ENCODE peak calls at places on chromosomes 12 and 14, in six cellular contexts. G, T, S, U, F and M are unnamed samples.

GRCh38 chr12:1929985-1930815 is 11.7 kb upstream of the CACNA2D4 start:
- DNase-seq in G (no peak), F (no peak), S (no peak), T (no peak), U (peak), M (no peak)

GRCh38 chr12:52398176-52398575 is 8.0 kb downstream of the KRT82 start:
- DNase-seq in G (no peak), T (no peak), S (no peak), F (no peak), U (no peak), M (no peak)

GRCh38 chr12:3034067-3034750 is 43.0 kb upstream of the TSPAN9 start:
- DNase-seq in G (no peak), S (peak), U (peak), T (no peak), F (peak), M (peak)

GRCh38 chr12:89893972-89894706 is 185.5 kb upstream of the ATP2B1 start:
- DNase-seq in G (no peak), S (peak), T (no peak), U (no peak), F (no peak), M (no peak)

GRCh38 chr14:55381040-55381439 is 30.6 kb downstream of the ATG14 start:
- DNase-seq in S (no peak), G (no peak), U (no peak), F (no peak), T (no peak), M (no peak)

GRCh38 chr12:68158427-68158826 is 1.1 kb downstream of the IFNG start:
- DNase-seq in S (no peak), G (no peak), T (no peak), F (peak), U (no peak), M (peak)

GRCh38 chr12:68402422-68402821 is 70.3 kb upstream of the MDM1 start:
- DNase-seq in U (no peak), S (no peak), G (no peak), F (no peak), T (no peak), M (no peak)

GRCh38 chr12:52769354-52769753 is 7.8 kb downstream of the KRT76 start:
- DNase-seq in U (no peak), S (no peak), F (no peak), G (no peak), T (no peak), M (no peak)

GRCh38 chr12:71565568-71565967 is 98.1 kb downstream of the ZFC3H1 start:
- DNase-seq in S (no peak), U (no peak), T (no peak), G (no peak), F (no peak), M (no peak)

GRCh38 chr12:71566655-71567054 is 97.0 kb downstream of the ZFC3H1 start:
- DNase-seq in U (no peak), F (no peak), T (no peak), G (no peak), S (no peak), M (no peak)

GRCh38 chr12:71562681-71563595 is 100.7 kb downstream of the ZFC3H1 start:
- DNase-seq in T (no peak), S (no peak), G (no peak), F (no peak), U (no peak), M (no peak)

DNA sequence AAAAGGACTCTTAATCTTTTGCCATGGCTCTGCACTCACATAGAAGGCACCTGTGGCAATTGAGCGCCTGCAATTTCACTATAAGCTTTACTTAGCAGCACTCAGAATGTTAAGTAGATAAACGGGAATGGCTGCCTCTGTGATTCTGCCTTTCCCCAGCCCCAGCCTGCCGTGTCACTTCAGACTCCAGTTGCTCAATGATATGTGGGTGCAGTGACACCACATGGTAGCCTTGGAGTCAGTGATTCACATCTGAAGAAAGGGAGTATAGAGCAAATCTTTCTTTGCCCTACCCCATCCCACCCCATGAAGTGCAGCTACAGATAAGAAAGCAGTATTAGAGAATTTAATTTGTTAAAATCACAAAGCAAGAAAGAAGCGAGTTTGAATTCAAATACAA is 96.1 kb downstream of the ZFC3H1 start:
- DNase-seq in F (no peak), U (no peak), G (no peak), S (no peak), T (no peak), M (no peak)
- TF ChIP-seq CTCF in F (no peak), U (no peak), G (no peak), S (no peak), T (no peak), M (no peak)

GRCh38 chr12:109720152-109720855 is 6.7 kb downstream of the FAM222A start:
- DNase-seq in F (no peak), G (no peak), T (no peak), U (no peak), S (no peak), M (no peak)

GRCh38 chr12:109717390-109718357 is 4.0 kb downstream of the FAM222A start:
- DNase-seq in U (no peak), G (no peak), F (no peak), S (no peak), T (no peak), M (no peak)

GRCh38 chr12:109720856-109721189 is 7.2 kb downstream of the FAM222A start:
- DNase-seq in T (no peak), S (no peak), F (no peak), G (no peak), U (no peak), M (no peak)

GRCh38 chr12:109718390-109718789 is 4.8 kb downstream of the FAM222A start:
- DNase-seq in U (peak), G (no peak), S (no peak), F (no peak), T (no peak), M (no peak)

DNA sequence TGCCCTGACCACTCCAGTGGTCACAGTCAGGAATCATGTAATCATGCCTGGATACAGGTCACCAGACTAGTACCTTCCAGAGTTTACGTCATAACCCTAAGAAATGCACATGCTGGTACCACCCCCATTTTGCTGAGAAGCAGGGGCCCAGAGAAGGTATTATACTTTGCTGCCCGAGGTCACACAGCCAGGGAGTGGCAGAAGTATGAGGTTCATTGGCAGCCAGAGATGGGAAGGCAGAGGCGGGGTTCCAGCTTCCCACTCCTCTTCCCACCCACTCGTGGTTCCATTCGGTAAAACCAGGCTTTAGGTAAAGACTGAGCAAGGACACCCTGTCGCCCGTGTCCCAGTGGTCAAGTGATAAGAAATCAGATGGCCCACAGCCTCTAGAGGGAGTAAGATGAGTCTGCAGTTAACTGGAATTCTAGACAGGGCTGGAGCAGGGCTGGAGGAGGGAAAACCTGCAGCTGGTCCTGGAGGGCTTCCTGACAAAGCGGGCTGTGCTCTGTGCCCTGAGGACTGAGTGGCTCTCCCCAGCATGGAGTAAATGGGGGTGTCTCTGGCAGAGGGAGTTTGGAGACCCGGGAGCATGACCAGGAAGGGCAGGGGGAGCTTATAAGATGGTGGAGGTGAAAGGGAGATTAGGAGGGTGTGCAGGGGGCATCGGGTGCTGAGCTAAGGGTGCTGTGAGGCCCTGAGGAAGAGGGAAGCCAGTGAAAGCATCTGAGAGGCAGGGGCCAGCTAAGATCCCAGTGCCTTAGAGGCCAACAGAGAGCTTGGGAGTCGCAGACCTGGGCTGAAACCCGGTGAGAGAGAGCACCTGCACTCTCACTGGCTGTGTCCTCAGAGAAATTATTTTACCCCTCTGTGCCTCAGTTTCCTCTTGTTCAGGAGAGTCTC is 5.7 kb downstream of the FAM222A start:
- DNase-seq in T (no peak), G (no peak), S (no peak), U (peak), F (no peak), M (no peak)
- TF ChIP-seq CTCF in T (no peak), G (no peak), S (peak), U (peak), F (peak), M (no peak)

GRCh38 chr12:96720363-96720705 is 186.7 kb upstream of the NEDD1 start:
- DNase-seq in G (no peak), F (no peak), S (no peak), U (peak), T (no peak), M (peak)
- TF ChIP-seq CTCF in G (no peak), F (peak), S (peak), U (peak), T (no peak), M (no peak)

GRCh38 chr12:88556213-88556612 is 24.1 kb downstream of the KITLG start:
- DNase-seq in U (no peak), F (no peak), T (no peak), S (no peak), G (no peak), M (no peak)
- TF ChIP-seq CTCF in U (no peak), F (no peak), T (no peak), S (no peak), G (no peak), M (no peak)

GRCh38 chr12:28237423-28237822 is 47.2 kb downstream of the CCDC91 start:
- DNase-seq in S (no peak), F (no peak), T (no peak), U (peak), G (no peak), M (peak)
- TF ChIP-seq CTCF in S (peak), F (peak), T (no peak), U (peak), G (no peak), M (no peak)

GRCh38 chr12:28191690-28192089 is 1.4 kb downstream of the CCDC91 start:
- DNase-seq in G (no peak), F (no peak), S (peak), U (no peak), T (no peak), M (peak)

GRCh38 chr12:28189774-28190320 is 409 bp upstream of the CCDC91 start:
- DNase-seq in T (no peak), S (no peak), U (no peak), G (no peak), F (no peak), M (peak)

GRCh38 chr12:28191018-28191595 is 851 bp downstream of the CCDC91 start:
- DNase-seq in F (no peak), S (no peak), U (no peak), G (no peak), T (no peak), M (peak)

GRCh38 chr12:28192145-28192544 is 1.9 kb downstream of the CCDC91 start:
- DNase-seq in G (no peak), F (no peak), U (no peak), T (no peak), S (no peak), M (no peak)

DNA sequence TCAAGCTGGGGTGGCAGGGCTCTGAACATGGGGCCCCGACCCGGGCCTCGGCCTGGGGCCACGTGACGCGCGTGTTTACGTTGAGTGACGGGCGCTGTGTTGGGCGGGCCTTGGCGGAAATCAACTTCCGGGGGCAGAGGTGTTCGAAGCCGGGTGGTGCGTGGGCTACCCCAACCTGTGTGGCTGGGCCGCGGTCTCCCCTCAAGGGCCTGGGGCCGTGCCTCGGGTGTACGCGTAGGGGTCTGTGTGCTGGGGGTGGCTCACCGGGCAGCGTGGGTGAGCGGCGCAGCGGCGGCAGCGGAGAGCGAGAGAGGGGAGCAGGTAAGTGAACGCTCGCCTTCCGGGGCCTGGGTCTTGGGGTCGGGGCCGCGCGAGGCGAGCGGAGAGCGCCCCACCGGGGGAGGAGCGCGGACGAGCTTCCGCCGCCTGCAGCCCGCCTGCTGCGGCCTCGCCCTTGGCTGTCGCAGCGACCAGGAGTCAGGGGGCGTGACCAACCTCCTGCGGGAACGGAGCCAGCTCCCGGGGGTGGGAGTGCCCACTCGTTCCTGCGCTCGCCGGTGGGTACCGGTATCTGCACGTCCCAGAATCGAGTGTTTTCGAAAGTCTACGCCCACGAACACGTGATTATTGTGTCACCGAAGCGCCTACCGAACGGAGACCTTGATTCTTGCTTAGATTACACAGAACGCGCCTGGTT is at the start of gene CCDC91:
- DNase-seq in T (peak), F (peak), S (peak), U (peak), G (peak), M (peak)
- TF ChIP-seq CTCF in T (no peak), F (no peak), S (no peak), U (no peak), G (no peak), M (no peak)

DNA sequence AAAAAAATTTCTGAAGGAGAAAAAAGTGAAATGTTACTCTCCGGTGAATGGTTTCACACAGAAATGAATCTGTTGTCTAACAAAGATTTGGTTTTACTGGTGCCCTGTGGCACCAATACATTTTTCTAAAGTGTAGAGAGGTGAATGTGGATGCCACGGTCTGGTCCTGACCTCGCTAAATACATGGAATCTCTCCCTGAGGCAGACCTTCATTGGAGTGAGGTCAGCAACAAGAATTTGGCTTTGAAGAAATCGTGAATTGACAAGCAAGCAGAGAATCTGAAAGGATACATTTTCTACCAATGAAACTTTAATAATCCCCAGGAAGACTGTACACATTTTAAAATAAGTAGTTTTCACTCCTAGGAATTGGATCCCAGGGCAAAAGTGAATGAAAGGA is 81.2 kb upstream of the OTOGL start:
- DNase-seq in S (no peak), F (no peak), T (no peak), G (no peak), U (no peak), M (no peak)
- TF ChIP-seq CTCF in S (no peak), F (no peak), T (no peak), G (no peak), U (no peak), M (no peak)